ENCODE peak calls at places on chromosomes 11 and 22, in eight cellular contexts. Z, K, I, A, V, N, B and U are unnamed samples.

GRCh38 chr11:120199613-120200012 is 11.2 kb upstream of the OAF start:
- DNase-seq in Z (no peak), K (no peak), I (no peak), A (peak), V (no peak), N (no peak), B (no peak), U (no peak)

GRCh38 chr11:289145-289705 is 299 bp downstream of the PGGHG start:
- DNase-seq in Z (no peak), K (no peak), I (no peak), A (no peak), V (peak), N (no peak), B (no peak), U (no peak)

GRCh38 chr11:81987829-81988472 is 745.7 kb downstream of the FAM181B start:
- DNase-seq in Z (no peak), K (peak), I (no peak), A (no peak), V (no peak), N (no peak), B (no peak), U (no peak)

GRCh38 chr11:15779518-15779917 is 576.8 kb downstream of the SOX6 start:
- DNase-seq in Z (no peak), K (no peak), I (no peak), A (no peak), V (no peak), N (no peak), B (no peak), U (no peak)

GRCh38 chr22:48084749-48085090 is 1322.3 kb downstream of the TBC1D22A start:
- DNase-seq in Z (no peak), K (no peak), I (no peak), A (no peak), V (no peak), N (no peak), B (no peak), U (no peak)

GRCh38 chr11:70678931-70679900 is 280.9 kb downstream of the CTTN start:
- DNase-seq in Z (no peak), K (no peak), I (no peak), A (peak), V (no peak), N (no peak), B (no peak), U (no peak)

GRCh38 chr11:70502677-70503076 is 104.3 kb downstream of the CTTN start:
- DNase-seq in Z (no peak), K (no peak), I (no peak), A (peak), V (no peak), N (no peak), B (no peak), U (peak)

GRCh38 chr11:14620027-14620511 is 23.5 kb upstream of the PDE3B start:
- DNase-seq in Z (no peak), K (no peak), I (no peak), A (no peak), V (no peak), N (no peak), B (no peak), U (peak)

GRCh38 chr11:83162377-83162776 is 5.4 kb downstream of the PCF11 start:
- DNase-seq in Z (no peak), K (no peak), I (no peak), A (no peak), V (no peak), N (no peak), B (no peak), U (no peak)

GRCh38 chr11:61545341-61545740 is 35.5 kb downstream of the SYT7 start:
- DNase-seq in Z (no peak), K (no peak), I (no peak), A (no peak), V (no peak), N (no peak), B (peak), U (no peak)
- H3K27ac ChIP-seq in Z (no peak), K (no peak), I (no peak), A (no peak), V (no peak), N (no peak), B (no peak), U (no peak)

GRCh38 chr11:27472398-27473016 is at the start of gene LGR4:
- DNase-seq in Z (peak), K (peak), I (peak), A (peak), V (peak), N (peak), B (peak), U (peak)
- TF ChIP-seq POLR2A in Z (peak), K (peak), I (peak), A (peak), V (peak), N (peak), B (peak), U (peak)

GRCh38 chr11:73359341-73359740 is 16.9 kb upstream of the RELT start:
- DNase-seq in Z (no peak), K (no peak), I (no peak), A (no peak), V (no peak), N (no peak), B (no peak), U (no peak)

GRCh38 chr11:73361953-73362776 is 14.0 kb upstream of the RELT start:
- DNase-seq in Z (no peak), K (no peak), I (no peak), A (no peak), V (no peak), N (no peak), B (no peak), U (no peak)

GRCh38 chr11:73360743-73361369 is 15.3 kb upstream of the RELT start:
- DNase-seq in Z (no peak), K (no peak), I (no peak), A (no peak), V (no peak), N (no peak), B (no peak), U (no peak)

GRCh38 chr11:73358071-73358470 is 18.1 kb upstream of the RELT start:
- DNase-seq in Z (no peak), K (no peak), I (no peak), A (no peak), V (no peak), N (no peak), B (no peak), U (no peak)

DNA sequence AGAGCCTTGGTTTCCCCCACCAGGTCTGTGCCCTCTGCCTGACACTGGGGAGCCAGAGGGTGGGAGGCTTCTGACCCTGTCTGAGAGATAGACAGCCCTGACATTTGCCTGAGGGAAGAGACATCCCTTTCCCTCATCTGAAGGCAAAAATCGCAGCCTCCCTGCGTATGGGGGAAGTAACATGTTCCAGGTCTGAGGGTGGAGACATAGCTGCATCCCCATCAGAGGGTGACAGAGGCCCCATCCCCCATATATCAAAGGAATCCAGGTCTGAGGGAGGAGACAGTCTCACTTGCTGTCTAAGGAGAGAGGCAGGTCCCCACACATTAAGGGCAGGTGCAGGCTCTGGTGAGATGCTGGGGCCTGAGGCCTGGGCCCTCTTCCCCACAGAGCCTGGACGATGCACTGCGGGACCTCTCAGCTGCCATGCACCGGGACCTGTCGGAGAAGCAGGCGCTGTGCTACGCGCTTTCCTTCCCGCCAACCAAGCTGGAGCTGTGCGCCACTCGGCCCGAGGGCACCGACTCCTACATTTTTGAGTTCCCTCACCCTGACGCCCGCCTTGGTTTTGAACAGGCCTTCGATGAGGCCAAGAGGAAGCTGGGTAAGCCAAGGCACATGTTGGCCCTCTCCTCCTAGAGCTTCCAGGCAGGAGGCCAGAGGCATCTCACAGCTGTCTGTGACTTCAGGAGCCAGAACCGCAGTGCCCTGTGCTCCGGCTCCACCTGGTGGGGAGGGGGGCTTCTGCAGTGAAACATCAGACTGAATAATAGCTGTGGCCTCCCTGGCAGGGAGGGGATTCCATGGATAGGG is 16.1 kb upstream of the RELT start:
- DNase-seq in Z (no peak), K (no peak), I (no peak), A (no peak), V (no peak), N (no peak), B (peak), U (no peak)
- TF ChIP-seq CTCF in Z (no peak), K (no peak), I (no peak), A (no peak), V (no peak), N (no peak), B (peak), U (no peak)

GRCh38 chr11:67230886-67231285 is 35.4 kb upstream of the GRK2 start:
- DNase-seq in Z (no peak), K (no peak), I (no peak), A (no peak), V (no peak), N (no peak), B (no peak), U (no peak)
- H3K27ac ChIP-seq in Z (no peak), K (no peak), I (no peak), A (no peak), V (no peak), N (no peak), B (no peak), U (no peak)

DNA sequence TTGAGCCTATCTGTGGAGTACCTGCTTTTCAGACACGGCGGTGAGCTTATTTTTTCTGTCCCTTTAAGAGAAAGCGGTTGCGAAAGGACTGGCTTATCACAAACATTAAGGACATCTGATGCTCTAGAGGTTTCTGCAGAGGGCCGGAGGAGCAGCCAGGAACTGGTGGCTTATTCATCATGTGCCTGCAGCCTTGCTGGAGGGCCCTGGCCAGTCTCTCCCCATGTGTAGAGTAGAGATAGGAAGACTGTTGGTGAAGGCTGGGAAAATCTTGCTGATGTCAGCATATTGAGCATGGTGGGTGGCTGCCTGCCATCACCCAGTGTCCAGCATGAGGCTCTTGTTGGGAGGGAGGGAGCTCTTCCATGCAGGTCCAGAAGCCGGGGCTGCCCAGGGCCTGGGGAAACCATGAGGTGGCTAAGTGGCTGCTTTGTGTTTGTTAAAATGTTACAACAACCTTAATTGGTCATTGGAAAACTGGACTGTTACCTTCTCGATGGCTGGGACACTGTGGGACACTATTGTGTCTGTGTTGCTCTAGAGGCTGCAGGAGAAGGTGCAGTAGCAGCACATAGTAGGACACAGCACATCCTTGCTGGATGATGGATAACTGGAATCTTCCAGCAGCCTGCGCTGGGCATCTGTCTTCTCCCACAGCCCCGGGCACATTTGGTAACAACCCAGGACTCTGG is 54.3 kb downstream of the TSPAN18 start:
- DNase-seq in Z (no peak), K (no peak), I (no peak), A (peak), V (no peak), N (no peak), B (no peak), U (no peak)
- TF ChIP-seq POLR2A in Z (no peak), K (no peak), I (no peak), A (no peak), V (no peak), N (no peak), B (no peak), U (no peak)